ENCODE peak calls at places on chromosomes 13 and 19, in ten cellular contexts. A is astrocyte; I is T-helper 1 cell; N is AG04450; M is activated effector memory CD4-positive, alpha-beta T cell treated with Interleukin-2 at 50 U/mL for 16 hours; C is Calu3; H is stromal cell of bone marrow; V is fibroblast of pulmonary artery; L is stimulated activated CD8-positive, alpha-beta memory T cell treated with anti-CD3 and anti-CD28 coated beads, Interleukin-12 subunit alpha, Interleukin-12 subunit beta, amount 100 ng/mL, for 4 hours; P is NCI-H774. W is an unnamed sample.

GRCh38 chr19:51354103-51354741 is 12.0 kb downstream of the ETFB start:
- DNase-seq in A (no peak), N (no peak), C (no peak), I (no peak), M (no peak), V (no peak), H (no peak), L (no peak), P (no peak), W (no peak)

GRCh38 chr19:30447276-30447870 is 75.2 kb downstream of the ZNF536 start:
- DNase-seq in I (no peak), L (no peak), H (no peak), M (no peak), P (no peak), C (no peak), N (no peak), A (peak), V (no peak), W (no peak)

GRCh38 chr19:771332-771785 is 20.4 kb downstream of the MISP start:
- DNase-seq in M (peak), V (peak), I (peak), N (no peak), P (no peak), L (no peak), H (peak), C (peak), A (peak), W (peak)

GRCh38 chr13:51397262-51397933 is 55.4 kb downstream of the INTS6 start:
- DNase-seq in I (no peak), L (no peak), M (no peak), N (peak), V (peak), C (no peak), A (peak), H (peak), P (no peak), W (peak)

GRCh38 chr13:98939552-98940306 is 38.1 kb downstream of the DOCK9 start:
- DNase-seq in V (peak), N (no peak), I (no peak), M (no peak), L (no peak), H (no peak), C (no peak), P (no peak), A (no peak), W (no peak)

GRCh38 chr13:113176292-113176691 is 17.8 kb downstream of the PROZ start:
- DNase-seq in N (no peak), V (no peak), A (no peak), H (no peak), I (peak), M (no peak), L (peak), C (no peak), P (no peak), W (no peak)

GRCh38 chr13:32829269-32829668 is 187.0 kb upstream of the KL start:
- DNase-seq in V (no peak), P (no peak), C (no peak), I (no peak), N (no peak), A (peak), H (no peak), L (no peak), M (no peak), W (peak)

GRCh38 chr19:40347476-40348124 is 597 bp downstream of the C19orf47 start:
- DNase-seq in H (no peak), P (no peak), M (no peak), I (no peak), L (no peak), C (no peak), V (no peak), N (no peak), A (no peak), W (peak)

GRCh38 chr13:102729560-102730275 is 34.9 kb upstream of the METTL21C start:
- DNase-seq in V (peak), M (no peak), I (no peak), P (no peak), C (no peak), A (peak), N (no peak), L (no peak), H (peak), W (peak)

GRCh38 chr13:35898041-35898440 is 233.1 kb downstream of the DCLK1 start:
- DNase-seq in I (no peak), C (no peak), N (no peak), V (no peak), M (no peak), L (no peak), A (no peak), H (no peak), P (no peak), W (no peak)

GRCh38 chr19:16185925-16186234 is 670 bp downstream of the FAM32A start:
- DNase-seq in A (no peak), N (no peak), I (peak), M (no peak), C (no peak), H (no peak), L (no peak), V (no peak), P (no peak), W (no peak)

GRCh38 chr19:54162241-54162805 is 2.8 kb upstream of the LENG1 start:
- DNase-seq in A (peak), M (peak), N (no peak), H (no peak), L (peak), V (peak), P (peak), I (peak), C (no peak), W (peak)

GRCh38 chr19:1276620-1277007 is 1.3 kb downstream of the FAM174C start:
- DNase-seq in C (no peak), A (no peak), I (no peak), V (no peak), H (no peak), N (no peak), P (no peak), M (no peak), L (no peak), W (no peak)

GRCh38 chr19:46580247-46580646 is 20.9 kb upstream of the CALM3 start:
- DNase-seq in N (no peak), H (no peak), P (no peak), V (no peak), M (no peak), I (no peak), A (no peak), L (no peak), C (no peak), W (no peak)

GRCh38 chr13:27022571-27023311 is 148.9 kb downstream of the USP12 start:
- DNase-seq in I (peak), M (no peak), N (peak), H (no peak), V (no peak), L (no peak), P (peak), A (peak), C (peak), W (peak)

GRCh38 chr19:19402656-19403372 is 2.7 kb upstream of the GATAD2A start:
- DNase-seq in H (no peak), N (no peak), P (no peak), L (no peak), M (no peak), A (no peak), C (no peak), V (peak), I (no peak), W (no peak)

GRCh38 chr19:35533822-35534521 is 716 bp downstream of the GAPDHS start:
- DNase-seq in L (no peak), P (peak), M (peak), V (peak), A (no peak), I (peak), C (peak), N (no peak), H (no peak), W (no peak)

GRCh38 chr19:19546751-19547162 is 8.7 kb downstream of the CILP2 start:
- DNase-seq in C (no peak), P (no peak), N (no peak), H (no peak), V (no peak), M (no peak), A (no peak), L (no peak), I (no peak), W (no peak)

GRCh38 chr19:21482863-21483276 is 22.5 kb upstream of the ZNF429 start:
- DNase-seq in C (no peak), A (peak), H (no peak), N (no peak), P (no peak), L (peak), M (peak), I (peak), V (peak), W (peak)

GRCh38 chr19:37654525-37654832 is 786 bp downstream of the ZFP30 start:
- DNase-seq in C (no peak), N (no peak), I (peak), P (no peak), A (peak), V (peak), M (no peak), L (no peak), H (no peak), W (peak)

GRCh38 chr19:50459638-50460037 is 16.7 kb upstream of the EMC10 start:
- DNase-seq in P (no peak), L (no peak), M (no peak), C (no peak), I (no peak), V (no peak), A (no peak), N (no peak), H (no peak), W (no peak)

W was measured in NCI-H69.